ENCODE peak calls at places on chromosomes 16 and 17, in ten cellular contexts. K is A549, F is MM.1S, G is neural progenitor cell, I is hepatocyte, D is endothelial cell of umbilical vein, B is GM23248, Y is IMR-90, A is astrocyte, U is mammary epithelial cell. C is an unnamed sample.

GRCh38 chr17:55391764-55392467 is 29.7 kb downstream of the MMD start:
- DNase-seq in I (no peak), A (no peak), B (no peak), K (no peak), Y (no peak), D (no peak), G (no peak), U (no peak), F (no peak), C (no peak)

GRCh38 chr17:40487371-40488020 is 13.9 kb downstream of the TNS4 start:
- DNase-seq in D (no peak), Y (no peak), U (peak), K (no peak), A (no peak), G (no peak), I (no peak), B (no peak), F (no peak), C (no peak)

GRCh38 chr17:69607162-69607834 is 192.8 kb downstream of the MAP2K6 start:
- DNase-seq in B (peak), U (peak), G (peak), I (peak), A (peak), D (peak), F (peak), Y (peak), K (peak), C (peak)

GRCh38 chr17:40190197-40191021 is 13.1 kb downstream of the RAPGEFL1 start:
- DNase-seq in F (peak), D (peak), G (peak), A (no peak), U (no peak), I (no peak), Y (no peak), K (peak), B (peak), C (peak)

GRCh38 chr17:64139542-64139941 is 9.6 kb upstream of the ERN1 start:
- DNase-seq in Y (no peak), B (no peak), G (no peak), I (no peak), A (no peak), F (no peak), D (no peak), U (no peak), K (no peak), C (no peak)

GRCh38 chr16:77812856-77813523 is 24.6 kb downstream of the VAT1L start:
- DNase-seq in F (no peak), G (no peak), D (no peak), I (no peak), U (no peak), Y (peak), A (peak), K (no peak), B (peak), C (no peak)

GRCh38 chr17:75854111-75854748 is 905 bp downstream of the WBP2 start:
- DNase-seq in G (peak), Y (peak), U (peak), B (peak), A (peak), F (no peak), K (peak), I (peak), D (peak), C (peak)

GRCh38 chr17:82281502-82282238 is 8.2 kb upstream of the CSNK1D start:
- DNase-seq in G (no peak), D (peak), I (no peak), A (no peak), B (peak), U (peak), F (no peak), K (no peak), Y (peak), C (no peak)

GRCh38 chr16:81873843-81874752 is 95.0 kb downstream of the PLCG2 start:
- DNase-seq in G (peak), B (peak), I (peak), F (peak), U (peak), D (peak), A (peak), K (peak), Y (peak), C (peak)

GRCh38 chr17:10631048-10631700 is 25.9 kb downstream of the MYH3 start:
- DNase-seq in Y (peak), K (peak), B (peak), A (no peak), U (no peak), I (peak), F (peak), G (peak), D (peak), C (peak)

GRCh38 chr17:73338050-73338491 is 26.3 kb upstream of the CDC42EP4 start:
- DNase-seq in G (no peak), U (no peak), B (peak), A (peak), Y (peak), F (no peak), D (no peak), K (no peak), I (no peak), C (no peak)

GRCh38 chr17:44807817-44808155 is 22.3 kb downstream of the GJC1 start:
- DNase-seq in F (no peak), G (no peak), Y (no peak), K (no peak), B (peak), D (no peak), A (no peak), U (no peak), I (no peak), C (no peak)

GRCh38 chr16:4212207-4212933 is 29.5 kb downstream of the SRL start:
- DNase-seq in I (no peak), K (no peak), G (no peak), D (no peak), F (no peak), A (no peak), Y (no peak), U (no peak), B (no peak), C (no peak)

GRCh38 chr16:88466175-88466862 is 13.2 kb downstream of the ZFPM1 start:
- DNase-seq in U (no peak), Y (no peak), F (no peak), D (no peak), I (no peak), A (no peak), K (no peak), B (no peak), G (no peak), C (no peak)

GRCh38 chr17:51814521-51814920 is 344.0 kb downstream of the CA10 start:
- DNase-seq in B (no peak), A (no peak), D (no peak), F (no peak), Y (no peak), U (no peak), K (no peak), G (no peak), I (no peak), C (no peak)

GRCh38 chr17:30824002-30824355 is 513 bp downstream of the CRLF3 start:
- DNase-seq in A (no peak), D (no peak), G (no peak), U (peak), B (peak), K (peak), Y (no peak), I (peak), F (no peak), C (peak)

GRCh38 chr17:4920351-4921048 is 11.6 kb upstream of the GP1BA start:
- DNase-seq in U (peak), A (no peak), I (no peak), G (no peak), K (no peak), D (no peak), Y (peak), F (no peak), B (peak), C (no peak)

GRCh38 chr16:81198635-81199034 is 39.9 kb upstream of the BCO1 start:
- DNase-seq in A (no peak), U (no peak), D (no peak), I (no peak), G (no peak), F (no peak), B (peak), K (no peak), Y (no peak), C (no peak)

GRCh38 chr17:21688293-21688949 is 3.9 kb upstream of the KCNJ18 start:
- DNase-seq in B (no peak), A (no peak), F (no peak), D (no peak), Y (no peak), U (no peak), I (no peak), G (no peak), K (no peak), C (no peak)

GRCh38 chr17:79223471-79223870 is 148.8 kb downstream of the ENGASE start:
- DNase-seq in B (no peak), D (no peak), K (no peak), G (peak), I (no peak), F (no peak), U (no peak), A (no peak), Y (no peak), C (no peak)

GRCh38 chr17:61416540-61417363 is 17.1 kb downstream of the TBX2 start:
- DNase-seq in K (peak), A (peak), U (peak), G (peak), I (peak), Y (peak), B (peak), F (peak), D (peak), C (peak)

GRCh38 chr17:29089601-29090044 is 46.7 kb downstream of the PIPOX start:
- DNase-seq in B (no peak), G (no peak), U (no peak), K (no peak), Y (no peak), F (no peak), I (no peak), D (no peak), A (no peak), C (no peak)

GRCh38 chr16:78844682-78845081 is 745.2 kb downstream of the WWOX start:
- DNase-seq in K (no peak), A (no peak), G (peak), I (no peak), D (no peak), Y (no peak), F (no peak), U (no peak), B (no peak), C (no peak)

GRCh38 chr17:41731836-41732235 is 2.6 kb downstream of the HAP1 start:
- DNase-seq in I (no peak), G (no peak), Y (no peak), F (no peak), A (no peak), K (no peak), B (no peak), U (no peak), D (no peak), C (no peak)

GRCh38 chr17:63082273-63082861 is 116.3 kb downstream of the TANC2 start:
- DNase-seq in Y (peak), K (no peak), A (peak), G (no peak), F (peak), B (peak), D (peak), I (peak), U (peak), C (peak)

GRCh38 chr17:17440938-17441730 is 35.7 kb upstream of the MED9 start:
- DNase-seq in G (no peak), F (no peak), B (no peak), I (no peak), Y (no peak), K (no peak), A (no peak), D (no peak), U (no peak), C (no peak)
- H3K4me2 ChIP-seq in G (no peak), F (no peak), B (no peak), I (no peak), Y (no peak), K (peak), A (no peak), D (no peak), U (no peak), C (no peak)

GRCh38 chr17:33522623-33523022 is 229.5 kb upstream of the ASIC2 start:
- DNase-seq in K (no peak), I (no peak), A (no peak), D (no peak), F (no peak), U (no peak), B (no peak), Y (no peak), G (peak), C (peak)

GRCh38 chr17:33520404-33521032 is 227.4 kb upstream of the ASIC2 start:
- DNase-seq in A (no peak), I (peak), U (no peak), Y (peak), D (peak), F (peak), G (peak), K (peak), B (peak), C (peak)

GRCh38 chr17:33526753-33527152 is 233.7 kb upstream of the ASIC2 start:
- DNase-seq in Y (no peak), F (no peak), D (no peak), A (no peak), I (no peak), K (no peak), G (no peak), B (no peak), U (no peak), C (no peak)

GRCh38 chr17:33521784-33522183 is 228.7 kb upstream of the ASIC2 start:
- DNase-seq in G (peak), B (peak), K (peak), I (peak), D (no peak), F (no peak), A (no peak), U (no peak), Y (no peak), C (peak)

GRCh38 chr17:33523577-33523981 is 230.5 kb upstream of the ASIC2 start:
- DNase-seq in K (no peak), G (no peak), Y (no peak), D (no peak), U (peak), A (no peak), B (peak), I (no peak), F (no peak), C (peak)
- H3K4me2 ChIP-seq in K (no peak), G (no peak), Y (no peak), D (no peak), U (no peak), A (no peak), B (no peak), I (no peak), F (no peak), C (no peak)

DNA sequence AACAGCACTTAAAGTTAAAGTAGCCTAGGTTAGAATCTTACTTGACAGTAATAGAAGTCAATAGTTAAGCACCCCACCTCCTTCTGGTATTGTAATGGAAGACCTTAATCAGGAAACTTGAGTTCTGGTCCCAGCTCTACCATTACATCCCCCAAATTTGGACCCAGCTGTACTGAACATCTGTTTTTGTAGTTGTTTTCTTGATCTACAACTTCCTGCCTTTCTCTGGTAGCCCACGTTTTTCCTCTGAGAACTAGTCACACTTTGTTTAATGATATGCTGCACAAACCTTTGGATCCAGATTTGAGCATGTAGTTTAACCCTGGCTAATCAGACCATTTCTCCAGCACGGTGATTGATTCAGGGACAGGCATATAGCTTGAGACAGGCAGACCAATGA is 505.0 kb downstream of the HS3ST4 start:
- DNase-seq in D (no peak), B (no peak), U (no peak), F (no peak), G (no peak), Y (no peak), K (no peak), A (no peak), I (no peak), C (no peak)
- H3K4me2 ChIP-seq in D (no peak), B (no peak), U (no peak), F (no peak), G (no peak), Y (no peak), K (no peak), A (no peak), I (no peak), C (no peak)

GRCh38 chr17:34382586-34383224 is 19.7 kb upstream of the CCL1 start:
- DNase-seq in K (no peak), D (peak), G (no peak), Y (no peak), F (peak), A (no peak), B (no peak), I (no peak), U (no peak), C (peak)
- H3K4me2 ChIP-seq in K (no peak), D (peak), G (no peak), Y (no peak), F (peak), A (no peak), B (no peak), I (no peak), U (no peak), C (no peak)